ENCODE peak calls at places on chromosome 2, in four cellular contexts. O is SK-N-SH, X is H1, R is K562. H is an unnamed sample.

GRCh38 chr2:227717687-227718567 is at the start of gene SLC19A3:
- DNase-seq in O (peak; percentile 86), X (peak; percentile 49), R (peak; percentile 66), H (no peak)

GRCh38 chr2:70993689-70993986 is 1.0 kb downstream of the TEX261 start:
- DNase-seq in O (no peak), X (no peak), R (peak; percentile 9), H (no peak)

GRCh38 chr2:165699931-165700330 is 94.1 kb downstream of the GALNT3 start:
- DNase-seq in O (no peak), X (no peak), R (no peak), H (no peak)

GRCh38 chr2:135820003-135820618 is 16.9 kb downstream of the LCT start:
- DNase-seq in O (no peak), X (no peak), R (no peak), H (peak; percentile 48)

GRCh38 chr2:127597984-127598380 is 48.0 kb upstream of the GPR17 start:
- DNase-seq in O (no peak), X (no peak), R (no peak), H (no peak)

GRCh38 chr2:216139884-216140283 is 30.7 kb downstream of the XRCC5 start:
- DNase-seq in O (peak; percentile 27), X (no peak), R (peak; percentile 27), H (no peak)

GRCh38 chr2:50746526-50746925 is 285.4 kb downstream of the NRXN1 start:
- DNase-seq in O (peak; percentile 12), X (no peak), R (peak; percentile 13), H (no peak)

GRCh38 chr2:151049746-151050145 is 211.9 kb downstream of the RBM43 start:
- DNase-seq in O (no peak), X (no peak), R (no peak), H (no peak)

GRCh38 chr2:3634631-3635091 is 23.3 kb upstream of the ALLC start:
- DNase-seq in O (no peak), X (no peak), R (no peak), H (no peak)

GRCh38 chr2:3635171-3636008 is 22.6 kb upstream of the ALLC start:
- DNase-seq in O (no peak), X (no peak), R (no peak), H (no peak)

GRCh38 chr2:3631851-3632659 is 25.9 kb upstream of the ALLC start:
- DNase-seq in O (no peak), X (no peak), R (no peak), H (no peak)

GRCh38 chr2:3633089-3633981 is 24.7 kb upstream of the ALLC start:
- DNase-seq in O (no peak), X (no peak), R (no peak), H (no peak)

GRCh38 chr2:3633982-3634630 is 23.9 kb upstream of the ALLC start:
- DNase-seq in O (no peak), X (no peak), R (no peak), H (no peak)
- TF ChIP-seq NRF1 in O (no peak), X (no peak), R (no peak), H (no peak)

DNA sequence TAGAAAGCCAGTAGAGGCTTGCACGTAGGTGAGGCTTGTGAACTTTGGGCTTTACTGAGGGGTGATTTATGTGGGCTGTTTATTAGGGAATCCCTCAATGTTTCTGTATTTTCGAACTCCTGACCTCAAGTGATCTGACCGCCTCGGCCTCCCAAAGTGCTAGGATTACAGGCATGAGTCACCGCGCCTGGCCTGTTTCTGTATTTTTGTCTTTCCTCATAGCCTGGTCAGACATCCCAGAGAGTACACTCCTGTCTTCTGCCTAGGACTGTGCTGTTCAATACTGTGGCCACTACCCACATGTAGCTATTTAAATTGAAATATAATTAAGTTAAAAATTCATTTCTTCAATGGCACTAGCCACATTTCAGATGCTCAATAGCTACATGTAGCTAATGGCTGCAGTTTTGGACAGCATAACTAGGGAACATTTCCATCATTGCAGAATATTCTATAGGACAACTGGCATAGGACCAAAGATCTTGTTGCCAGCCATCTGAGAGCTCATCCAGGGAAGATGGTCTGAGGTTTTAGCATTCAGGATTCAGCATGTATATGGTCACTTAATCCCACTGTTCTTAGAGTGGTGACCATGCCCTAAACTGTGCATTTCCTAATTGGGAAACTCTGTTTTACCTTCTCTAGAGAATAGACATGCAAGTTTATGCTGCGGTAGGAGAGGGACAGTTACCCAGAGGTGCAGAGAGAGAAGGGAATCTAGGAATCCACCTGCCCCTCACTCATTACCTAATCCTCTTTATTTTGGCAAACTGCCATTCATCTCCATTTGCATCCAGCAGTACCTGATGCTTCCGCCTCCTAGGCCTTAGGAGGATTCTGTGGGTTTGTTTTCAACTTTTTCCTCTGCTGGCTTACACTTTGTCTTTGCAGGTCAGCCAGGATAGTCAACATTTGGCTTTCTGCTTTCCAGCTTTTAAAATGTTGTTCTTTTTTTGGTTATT is 64.4 kb downstream of the LCLAT1 start:
- DNase-seq in O (peak; percentile 24), X (no peak), R (no peak), H (no peak)
- TF ChIP-seq NRF1 in O (no peak), X (no peak), R (no peak), H (no peak)

DNA sequence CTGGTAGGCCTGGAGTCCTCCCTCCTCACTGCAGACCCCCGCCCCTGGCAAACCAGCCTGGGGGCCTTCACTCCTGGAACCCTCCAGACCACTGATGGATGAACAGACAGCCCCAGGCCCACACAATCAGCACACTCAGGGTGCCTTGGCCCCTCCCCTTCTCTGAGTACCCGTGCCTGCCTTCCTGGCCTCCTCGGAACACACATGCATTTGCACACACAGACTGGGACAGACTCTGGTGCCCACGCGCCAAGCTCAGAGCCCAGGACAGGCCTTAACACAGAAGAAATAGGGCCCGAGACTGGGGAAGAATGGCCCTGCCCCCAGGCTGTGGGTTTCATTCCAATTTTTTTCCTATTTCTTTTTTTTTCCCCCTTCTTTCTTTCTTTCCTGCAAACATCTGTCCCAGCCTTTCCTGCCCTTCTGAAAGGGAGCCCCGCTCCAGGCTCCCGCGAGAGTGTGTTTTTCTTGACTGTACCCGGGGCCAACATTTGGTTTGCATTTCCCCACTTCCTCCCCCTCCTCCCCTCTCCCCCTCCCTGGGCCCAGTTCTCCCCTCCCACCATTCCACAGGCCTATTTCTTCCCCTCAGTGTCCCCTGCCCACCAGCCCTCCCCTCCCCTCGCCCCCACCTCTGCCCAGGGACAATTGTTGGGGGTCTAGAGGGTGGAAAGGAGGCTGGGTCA is 613 bp upstream of the TNS1 start:
- DNase-seq in O (peak; percentile 88), X (no peak), R (no peak), H (no peak)
- TF ChIP-seq NRF1 in O (no peak), X (no peak), R (no peak), H (no peak)

GRCh38 chr2:241776336-241777166 is at the start of gene GAL3ST2:
- DNase-seq in O (peak; percentile 32), X (no peak), R (no peak), H (no peak)

GRCh38 chr2:241772063-241772499 is 4.5 kb upstream of the GAL3ST2 start:
- DNase-seq in O (no peak), X (no peak), R (no peak), H (peak; percentile 40)

GRCh38 chr2:241773511-241774418 is 2.9 kb upstream of the GAL3ST2 start:
- DNase-seq in O (peak; percentile 39), X (no peak), R (no peak), H (no peak)

GRCh38 chr2:241775223-241776177 is 1.1 kb upstream of the GAL3ST2 start:
- DNase-seq in O (peak; percentile 36), X (no peak), R (peak; percentile 5), H (no peak)

GRCh38 chr2:241774419-241775222 is 2.0 kb upstream of the GAL3ST2 start:
- DNase-seq in O (peak; percentile 63), X (no peak), R (peak; percentile 10), H (no peak)
- TF ChIP-seq NRF1 in O (no peak), X (no peak), R (no peak), H (no peak)

GRCh38 chr2:206127656-206128055 is 31.6 kb downstream of the NDUFS1 start:
- DNase-seq in O (no peak), X (no peak), R (no peak), H (no peak)
- TF ChIP-seq NRF1 in O (no peak), X (no peak), R (no peak), H (no peak)